ENCODE peak calls at places on chromosomes 11 and 22, in four cellular contexts. F, U, M and N are unnamed samples.

GRCh38 chr11:2920343-2920742 is 8.9 kb downstream of the PHLDA2 start:
- DNase-seq in F (no peak), U (no peak), M (peak), N (no peak)

GRCh38 chr11:34514597-34514996 is 1.0 kb upstream of the ELF5 start:
- DNase-seq in F (no peak), U (no peak), M (no peak), N (no peak)

GRCh38 chr11:11998091-11998781 is 10.2 kb downstream of the DKK3 start:
- DNase-seq in F (peak), U (no peak), M (no peak), N (no peak)

GRCh38 chr11:61949169-61950034 is 749 bp upstream of the BEST1 start:
- DNase-seq in F (peak), U (no peak), M (peak), N (peak)

GRCh38 chr22:37639070-37639760 is at the start of gene SH3BP1:
- DNase-seq in F (no peak), U (peak), M (no peak), N (peak)

GRCh38 chr11:117279711-117280376 is 11.3 kb upstream of the BACE1-AS start:
- DNase-seq in F (no peak), U (no peak), M (no peak), N (no peak)

GRCh38 chr11:71467164-71467563 is 14.2 kb downstream of the NADSYN1 start:
- DNase-seq in F (no peak), U (no peak), M (no peak), N (no peak)

GRCh38 chr11:15750535-15751297 is 605.6 kb downstream of the SOX6 start:
- DNase-seq in F (no peak), U (no peak), M (no peak), N (no peak)

GRCh38 chr11:11022126-11022730 is 164.4 kb upstream of the ZBED5 start:
- DNase-seq in F (no peak), U (peak), M (no peak), N (peak)

GRCh38 chr22:37330200-37331033 is 48.1 kb downstream of the CYTH4 start:
- DNase-seq in F (peak), U (peak), M (peak), N (peak)

GRCh38 chr11:1455032-1455762 is 31.4 kb downstream of the MOB2 start:
- DNase-seq in F (no peak), U (no peak), M (peak), N (no peak)

GRCh38 chr11:2142300-2142759 is 3.1 kb upstream of the IGF2 start:
- DNase-seq in F (no peak), U (no peak), M (no peak), N (no peak)

GRCh38 chr22:21077884-21078508 is 32.2 kb downstream of the LRRC74B start:
- DNase-seq in F (no peak), U (no peak), M (no peak), N (no peak)

GRCh38 chr22:43273902-43274484 is 69.2 kb downstream of the SCUBE1 start:
- DNase-seq in F (no peak), U (peak), M (no peak), N (peak)

GRCh38 chr11:116638463-116638862 is 134.3 kb downstream of the BUD13 start:
- DNase-seq in F (no peak), U (no peak), M (no peak), N (no peak)

GRCh38 chr11:125591659-125592304 is 870 bp upstream of the STT3A start:
- DNase-seq in F (no peak), U (peak), M (peak), N (peak)

GRCh38 chr11:110435780-110436717 is 6.3 kb downstream of the FDX1 start:
- DNase-seq in F (no peak), U (no peak), M (no peak), N (no peak)

GRCh38 chr11:11401960-11402359 is 48.9 kb upstream of the CSNK2A3 start:
- DNase-seq in F (no peak), U (no peak), M (no peak), N (no peak)

GRCh38 chr11:80698646-80699045 is 1257.8 kb upstream of the TENM4 start:
- DNase-seq in F (no peak), U (no peak), M (no peak), N (no peak)

GRCh38 chr22:50011447-50012200 is 941 bp downstream of the IL17REL start:
- DNase-seq in F (no peak), U (no peak), M (peak), N (no peak)

GRCh38 chr11:75344761-75345454 is 6.6 kb downstream of the ARRB1 start:
- DNase-seq in F (no peak), U (no peak), M (peak), N (no peak)

GRCh38 chr11:15800121-15800800 is 556.1 kb downstream of the SOX6 start:
- DNase-seq in F (no peak), U (no peak), M (no peak), N (peak)

DNA sequence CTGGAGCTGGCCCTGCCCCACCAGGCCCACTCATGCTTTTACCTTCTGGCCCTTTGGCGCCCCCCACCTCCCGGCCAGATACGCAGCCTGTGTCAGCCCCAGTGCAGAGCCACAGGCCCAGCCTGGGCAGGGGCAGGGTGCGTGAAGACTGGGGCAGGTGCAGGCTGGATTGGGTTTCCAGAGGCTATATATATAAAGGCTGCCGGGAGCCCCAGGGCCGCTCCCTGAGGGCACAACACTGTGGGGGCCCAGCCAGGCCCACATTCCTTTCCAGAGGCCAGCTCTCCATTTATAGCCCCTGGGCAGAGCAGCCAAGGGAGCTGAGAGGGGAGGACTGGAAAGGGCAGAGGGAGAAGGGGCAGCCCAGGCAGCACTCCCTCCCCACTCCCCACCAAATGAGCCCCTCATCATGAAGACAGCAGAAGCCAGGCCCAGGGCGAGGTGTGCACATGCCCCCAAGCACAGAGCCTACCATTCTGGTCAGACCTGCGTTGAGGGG is 5.0 kb upstream of the MYOD1 start:
- DNase-seq in F (no peak), U (no peak), M (no peak), N (no peak)
- TF ChIP-seq CTCF in F (no peak), U (no peak), M (no peak), N (no peak)

GRCh38 chr11:102325088-102325487 is 7.8 kb downstream of the BIRC3 start:
- DNase-seq in F (no peak), U (no peak), M (no peak), N (no peak)
- TF ChIP-seq CTCF in F (no peak), U (no peak), M (no peak), N (no peak)

GRCh38 chr22:47277001-47277400 is 514.6 kb downstream of the TBC1D22A start:
- DNase-seq in F (no peak), U (no peak), M (peak), N (no peak)

GRCh38 chr22:47274196-47274595 is 511.7 kb downstream of the TBC1D22A start:
- DNase-seq in F (no peak), U (no peak), M (no peak), N (no peak)

GRCh38 chr22:47276219-47276843 is 513.9 kb downstream of the TBC1D22A start:
- DNase-seq in F (no peak), U (no peak), M (peak), N (no peak)

GRCh38 chr22:47277511-47277910 is 515.1 kb downstream of the TBC1D22A start:
- DNase-seq in F (no peak), U (no peak), M (peak), N (no peak)

DNA sequence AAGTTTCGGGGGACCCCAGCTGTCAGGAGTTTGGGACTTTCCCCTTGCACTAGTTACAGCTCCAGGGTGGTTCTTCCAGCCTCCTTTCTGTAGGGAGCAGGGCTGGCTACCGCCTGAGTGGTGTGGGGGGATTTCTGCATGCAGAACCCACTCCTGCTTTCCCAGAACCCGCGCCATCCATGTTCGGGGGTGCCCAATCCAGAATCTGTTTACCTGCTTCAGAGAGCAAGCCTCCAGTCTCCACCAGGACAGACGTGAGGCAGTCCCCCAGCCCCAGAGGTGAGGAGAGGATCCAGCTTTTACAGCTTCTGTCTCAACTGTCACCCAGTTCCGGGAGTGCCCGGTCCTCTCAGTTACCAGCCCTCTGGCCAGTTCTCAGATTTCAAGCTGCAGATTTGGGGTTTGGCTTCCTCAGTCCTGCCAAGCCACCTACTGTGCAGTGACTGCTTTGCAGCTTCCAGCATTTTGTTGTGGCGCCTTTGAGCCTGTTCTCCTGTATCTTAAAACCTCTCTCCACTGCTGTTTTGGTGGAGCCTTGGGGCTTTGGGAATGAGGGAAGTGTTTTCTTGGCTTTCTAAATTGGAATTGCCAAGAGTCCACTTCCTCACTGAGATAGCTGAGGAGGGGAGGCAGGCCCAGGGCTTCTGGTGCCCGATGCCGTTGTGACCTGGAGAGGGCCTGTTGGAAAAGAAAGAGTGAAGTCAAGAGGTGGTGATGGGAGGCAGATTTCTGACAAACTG is 513.2 kb downstream of the TBC1D22A start:
- DNase-seq in F (no peak), U (no peak), M (peak), N (no peak)
- TF ChIP-seq CTCF in F (peak), U (no peak), M (no peak), N (no peak)

DNA sequence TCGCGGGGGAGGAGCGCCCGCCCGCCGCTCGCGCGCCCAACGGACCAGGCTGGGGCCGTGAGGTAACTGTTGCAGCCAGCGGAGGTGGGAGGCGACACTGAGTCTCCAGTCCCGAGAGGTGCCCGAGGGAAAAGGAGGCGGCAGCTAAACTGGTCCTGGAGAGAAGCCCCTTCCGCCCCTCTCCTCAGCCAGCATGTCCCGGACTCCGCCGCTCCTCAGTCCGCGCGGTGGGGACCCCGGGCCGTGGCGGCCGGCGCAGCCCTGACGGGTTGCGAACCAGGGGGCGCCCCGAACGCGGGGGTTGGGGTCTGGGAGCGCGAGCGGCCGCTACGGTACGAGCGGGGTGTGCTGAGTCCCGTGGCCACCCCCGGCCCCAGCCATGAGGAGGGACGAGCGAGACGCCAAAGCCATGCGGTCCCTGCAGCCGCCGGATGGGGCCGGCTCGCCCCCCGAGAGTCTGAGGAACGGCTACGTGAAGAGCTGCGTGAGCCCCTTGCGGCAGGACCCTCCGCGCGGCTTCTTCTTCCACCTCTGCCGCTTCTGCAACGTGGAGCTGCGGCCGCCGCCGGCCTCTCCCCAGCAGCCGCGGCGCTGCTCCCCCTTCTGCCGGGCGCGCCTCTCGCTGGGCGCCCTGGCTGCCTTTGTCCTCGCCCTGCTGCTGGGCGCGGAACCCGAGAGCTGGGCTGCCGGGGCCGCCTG is at the start of gene PDE3B:
- DNase-seq in F (no peak), U (peak), M (peak), N (peak)
- TF ChIP-seq CTCF in F (no peak), U (peak), M (peak), N (no peak)

GRCh38 chr11:69165775-69166174 is 10.0 kb downstream of the SMIM38 start:
- DNase-seq in F (no peak), U (no peak), M (no peak), N (no peak)

GRCh38 chr11:69164824-69165223 is 9.1 kb downstream of the SMIM38 start:
- DNase-seq in F (no peak), U (no peak), M (no peak), N (no peak)

GRCh38 chr11:69167130-69167915 is 11.6 kb downstream of the SMIM38 start:
- DNase-seq in F (no peak), U (no peak), M (no peak), N (no peak)

GRCh38 chr11:69167916-69168691 is 12.4 kb downstream of the SMIM38 start:
- DNase-seq in F (no peak), U (no peak), M (no peak), N (no peak)

DNA sequence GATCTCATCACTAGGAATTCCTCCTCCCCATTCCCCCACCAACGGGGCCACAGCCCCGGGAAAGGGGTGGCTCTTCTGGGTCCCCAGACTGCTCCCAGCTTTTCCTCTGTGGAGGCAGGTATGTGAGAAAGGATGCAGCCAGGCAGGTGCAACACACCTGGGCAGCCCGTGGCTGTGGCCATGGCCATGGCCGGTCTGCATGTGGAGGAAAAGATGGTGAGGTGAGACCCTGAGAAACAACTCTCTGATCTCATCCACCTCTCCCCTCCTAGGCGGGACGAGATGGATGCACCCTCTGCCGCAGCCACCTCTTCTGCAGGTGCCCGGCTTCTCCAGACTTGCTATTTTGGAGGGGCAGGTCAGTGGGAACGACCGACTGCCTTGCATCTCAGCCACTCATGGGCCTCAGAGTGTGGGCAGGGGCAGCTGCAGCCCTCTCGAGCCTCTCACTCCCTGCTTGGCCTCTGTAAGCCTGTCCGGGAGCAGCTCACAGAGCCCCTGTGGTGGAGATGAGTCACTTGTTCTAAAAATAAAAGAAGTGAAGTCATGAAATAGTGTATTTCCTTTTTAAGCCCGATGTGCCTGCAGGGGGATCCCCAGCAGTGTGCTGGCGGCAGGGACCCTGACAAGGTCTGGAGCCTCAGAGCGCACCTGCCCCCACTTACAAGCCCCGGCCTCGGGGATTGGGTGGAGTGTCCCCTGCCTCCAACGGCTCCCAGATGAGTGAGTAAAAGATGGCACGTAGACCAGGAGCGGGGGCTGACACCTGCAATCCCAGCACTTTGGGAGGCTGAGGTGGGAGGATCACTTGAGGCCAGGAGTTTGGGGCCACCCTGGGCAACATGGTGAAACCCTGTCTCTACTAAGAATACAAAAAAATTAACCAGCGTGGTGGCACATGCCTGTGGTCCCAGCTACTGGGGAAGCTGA is 10.7 kb downstream of the SMIM38 start:
- DNase-seq in F (peak), U (peak), M (no peak), N (peak)
- TF ChIP-seq CTCF in F (peak), U (no peak), M (no peak), N (peak)

GRCh38 chr22:30648825-30649224 is 13.2 kb downstream of the SLC35E4 start:
- DNase-seq in F (no peak), U (no peak), M (no peak), N (no peak)

GRCh38 chr22:30647536-30647935 is 12.0 kb downstream of the SLC35E4 start:
- DNase-seq in F (no peak), U (no peak), M (no peak), N (no peak)

GRCh38 chr22:30646518-30647160 is 11.1 kb downstream of the SLC35E4 start:
- DNase-seq in F (no peak), U (no peak), M (no peak), N (no peak)

GRCh38 chr22:30650508-30651116 is 15.0 kb downstream of the SLC35E4 start:
- DNase-seq in F (no peak), U (no peak), M (no peak), N (no peak)

DNA sequence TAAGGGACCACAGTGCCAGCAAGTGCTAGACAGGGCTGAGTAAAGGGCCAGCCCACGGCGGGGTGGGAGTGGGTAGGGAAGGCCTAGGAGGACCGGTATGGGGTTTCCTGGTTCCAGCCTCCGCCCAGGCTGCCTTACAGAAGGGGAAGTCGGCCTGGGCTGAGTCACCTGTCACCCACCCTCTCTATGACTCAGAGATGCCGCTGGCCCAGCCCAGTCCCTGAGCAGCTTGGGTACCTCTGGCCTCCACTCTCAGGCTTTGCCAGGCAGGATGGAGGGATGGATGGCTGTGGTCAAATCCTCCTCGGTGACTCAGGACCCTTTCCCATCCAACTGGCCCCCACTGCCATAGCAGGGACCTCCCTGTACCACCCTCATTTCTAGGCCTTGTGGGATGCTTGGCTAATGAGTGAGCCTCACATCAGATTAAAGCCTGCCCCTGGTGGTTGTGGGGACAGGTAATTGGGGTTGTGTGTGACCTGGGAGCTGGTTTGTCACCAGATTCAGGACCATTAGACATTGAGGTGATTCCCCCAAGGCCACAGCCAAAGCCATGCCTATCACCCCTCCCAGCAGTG is 13.9 kb downstream of the SLC35E4 start:
- DNase-seq in F (no peak), U (peak), M (no peak), N (peak)
- TF ChIP-seq CTCF in F (no peak), U (no peak), M (no peak), N (peak)

GRCh38 chr11:118522571-118523072 is 4.7 kb upstream of the TTC36 start:
- DNase-seq in F (no peak), U (no peak), M (no peak), N (no peak)
- TF ChIP-seq CTCF in F (peak), U (peak), M (no peak), N (no peak)